ENCODE peak calls at places on chromosomes 6 and 20, in nine cellular contexts. One of them, this sample, is unnamed.

GRCh38 chr20:8790442-8791074 is 278.3 kb upstream of the PLCB4 start:
- DNase-seq in esophagus squamous epithelium: no peak
- DNase-seq in breast epithelium: no peak
- DNase-seq in transverse colon: peak; percentile 40
- DNase-seq in uterus: no peak
- DNase-seq in adrenal gland: peak; percentile 20
- DNase-seq in HepG2: peak; percentile 61
- DNase-seq in heart left ventricle: no peak
- DNase-seq in spleen: no peak
- DNase-seq in this sample: peak; percentile 67

GRCh38 chr20:50520222-50520877 is 10.2 kb downstream of the PTPN1 start:
- DNase-seq in esophagus squamous epithelium: no peak
- DNase-seq in breast epithelium: peak; percentile 15
- DNase-seq in transverse colon: peak; percentile 38
- DNase-seq in uterus: no peak
- DNase-seq in adrenal gland: no peak
- DNase-seq in HepG2: no peak
- DNase-seq in heart left ventricle: no peak
- DNase-seq in spleen: no peak
- DNase-seq in this sample: no peak

GRCh38 chr20:11917663-11918062 is at the start of gene BTBD3:
- DNase-seq in esophagus squamous epithelium: no peak
- DNase-seq in breast epithelium: peak; percentile 38
- DNase-seq in transverse colon: peak; percentile 68
- DNase-seq in uterus: peak; percentile 58
- DNase-seq in adrenal gland: peak; percentile 65
- DNase-seq in HepG2: no peak
- DNase-seq in heart left ventricle: peak; percentile 73
- DNase-seq in spleen: no peak
- DNase-seq in this sample: peak; percentile 85

GRCh38 chr6:126312013-126312665 is 27.8 kb upstream of the CENPW start:
- DNase-seq in esophagus squamous epithelium: no peak
- DNase-seq in breast epithelium: no peak
- DNase-seq in transverse colon: no peak
- DNase-seq in uterus: no peak
- DNase-seq in adrenal gland: no peak
- DNase-seq in HepG2: peak; percentile 44
- DNase-seq in heart left ventricle: no peak
- DNase-seq in spleen: no peak
- DNase-seq in this sample: no peak

GRCh38 chr20:33732166-33732970 is 572 bp downstream of the ZNF341 start:
- DNase-seq in esophagus squamous epithelium: peak; percentile 54
- DNase-seq in breast epithelium: peak; percentile 59
- DNase-seq in transverse colon: peak; percentile 92
- DNase-seq in uterus: peak; percentile 80
- DNase-seq in adrenal gland: peak; percentile 91
- DNase-seq in HepG2: peak; percentile 82
- DNase-seq in heart left ventricle: peak; percentile 89
- DNase-seq in spleen: peak; percentile 99
- DNase-seq in this sample: peak; percentile 92

GRCh38 chr6:108966855-108967755 is 118.9 kb downstream of the ARMC2 start:
- DNase-seq in esophagus squamous epithelium: no peak
- DNase-seq in breast epithelium: peak; percentile 43
- DNase-seq in transverse colon: no peak
- DNase-seq in uterus: no peak
- DNase-seq in adrenal gland: no peak
- DNase-seq in HepG2: peak; percentile 43
- DNase-seq in heart left ventricle: peak; percentile 84
- DNase-seq in spleen: peak; percentile 76
- DNase-seq in this sample: no peak

GRCh38 chr6:1536526-1537429 is 72.9 kb upstream of the FOXC1 start:
- DNase-seq in esophagus squamous epithelium: no peak
- DNase-seq in breast epithelium: no peak
- DNase-seq in transverse colon: peak; percentile 30
- DNase-seq in uterus: no peak
- DNase-seq in adrenal gland: no peak
- DNase-seq in HepG2: no peak
- DNase-seq in heart left ventricle: no peak
- DNase-seq in spleen: no peak
- DNase-seq in this sample: no peak

GRCh38 chr6:16956371-16956770 is 145.5 kb upstream of the STMND1 start:
- DNase-seq in esophagus squamous epithelium: no peak
- DNase-seq in breast epithelium: no peak
- DNase-seq in transverse colon: no peak
- DNase-seq in uterus: no peak
- DNase-seq in adrenal gland: no peak
- DNase-seq in HepG2: no peak
- DNase-seq in heart left ventricle: no peak
- DNase-seq in spleen: no peak
- DNase-seq in this sample: no peak

GRCh38 chr6:36444470-36444869 is 1.7 kb downstream of the KCTD20 start:
- DNase-seq in esophagus squamous epithelium: no peak
- DNase-seq in breast epithelium: no peak
- DNase-seq in transverse colon: no peak
- DNase-seq in uterus: no peak
- DNase-seq in adrenal gland: no peak
- DNase-seq in HepG2: no peak
- DNase-seq in heart left ventricle: no peak
- DNase-seq in spleen: no peak
- DNase-seq in this sample: no peak

GRCh38 chr20:62356948-62357667 is 10.0 kb downstream of the LAMA5 start:
- DNase-seq in esophagus squamous epithelium: no peak
- DNase-seq in breast epithelium: no peak
- DNase-seq in transverse colon: no peak
- DNase-seq in uterus: peak; percentile 80
- DNase-seq in adrenal gland: peak; percentile 70
- DNase-seq in HepG2: no peak
- DNase-seq in heart left ventricle: peak; percentile 92
- DNase-seq in spleen: no peak
- DNase-seq in this sample: peak; percentile 61

GRCh38 chr20:62359491-62360121 is 7.5 kb downstream of the LAMA5 start:
- DNase-seq in esophagus squamous epithelium: no peak
- DNase-seq in breast epithelium: no peak
- DNase-seq in transverse colon: no peak
- DNase-seq in uterus: peak; percentile 75
- DNase-seq in adrenal gland: peak; percentile 30
- DNase-seq in HepG2: no peak
- DNase-seq in heart left ventricle: peak; percentile 85
- DNase-seq in spleen: no peak
- DNase-seq in this sample: peak; percentile 23

GRCh38 chr20:62357681-62358080 is 9.4 kb downstream of the LAMA5 start:
- DNase-seq in esophagus squamous epithelium: no peak
- DNase-seq in breast epithelium: no peak
- DNase-seq in transverse colon: no peak
- DNase-seq in uterus: peak; percentile 25
- DNase-seq in adrenal gland: no peak
- DNase-seq in HepG2: no peak
- DNase-seq in heart left ventricle: peak; percentile 47
- DNase-seq in spleen: no peak
- DNase-seq in this sample: no peak

GRCh38 chr20:62358728-62359490 is 8.2 kb downstream of the LAMA5 start:
- DNase-seq in esophagus squamous epithelium: no peak
- DNase-seq in breast epithelium: no peak
- DNase-seq in transverse colon: no peak
- DNase-seq in uterus: no peak
- DNase-seq in adrenal gland: peak; percentile 20
- DNase-seq in HepG2: no peak
- DNase-seq in heart left ventricle: no peak
- DNase-seq in spleen: no peak
- DNase-seq in this sample: peak; percentile 23

DNA sequence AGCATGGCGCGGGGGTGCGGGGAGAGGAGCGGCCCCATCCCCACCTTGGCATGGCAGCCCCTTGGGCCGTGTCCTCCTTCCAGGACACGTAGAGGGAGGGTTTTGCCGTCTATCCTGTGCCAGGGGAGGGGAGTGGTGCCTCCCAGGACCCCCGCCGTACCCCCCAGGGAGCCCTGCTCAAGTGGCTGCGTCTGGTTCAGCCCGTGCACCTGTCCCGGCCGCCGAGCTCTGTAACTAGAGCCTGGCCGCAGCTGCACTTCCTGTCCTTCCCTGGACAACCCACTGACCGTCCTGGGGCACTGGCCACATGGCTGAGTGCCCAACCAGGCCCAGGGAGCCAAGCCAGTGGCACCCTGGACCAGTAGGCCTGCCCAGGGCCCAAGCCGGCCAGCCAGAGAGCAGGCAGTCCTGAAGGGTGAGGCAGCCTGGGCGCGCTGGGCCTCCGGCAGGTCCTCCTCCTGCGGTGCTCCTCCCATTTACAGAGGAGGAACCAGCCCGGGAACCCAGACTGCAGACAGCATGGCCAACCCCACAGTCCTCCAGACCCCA is 8.9 kb downstream of the LAMA5 start:
- DNase-seq in esophagus squamous epithelium: no peak
- DNase-seq in breast epithelium: no peak
- DNase-seq in transverse colon: no peak
- DNase-seq in uterus: peak; percentile 49
- DNase-seq in adrenal gland: peak; percentile 53
- DNase-seq in HepG2: no peak
- DNase-seq in heart left ventricle: peak; percentile 52
- DNase-seq in spleen: no peak
- DNase-seq in this sample: peak; percentile 37
- TF ChIP-seq POLR2A in esophagus squamous epithelium: no peak
- TF ChIP-seq POLR2A in breast epithelium: no peak
- TF ChIP-seq POLR2A in transverse colon: no peak
- TF ChIP-seq POLR2A in uterus: no peak
- TF ChIP-seq POLR2A in adrenal gland: no peak
- TF ChIP-seq POLR2A in HepG2: no peak
- TF ChIP-seq POLR2A in heart left ventricle: no peak
- TF ChIP-seq POLR2A in spleen: no peak
- TF ChIP-seq POLR2A in this sample: no peak

DNA sequence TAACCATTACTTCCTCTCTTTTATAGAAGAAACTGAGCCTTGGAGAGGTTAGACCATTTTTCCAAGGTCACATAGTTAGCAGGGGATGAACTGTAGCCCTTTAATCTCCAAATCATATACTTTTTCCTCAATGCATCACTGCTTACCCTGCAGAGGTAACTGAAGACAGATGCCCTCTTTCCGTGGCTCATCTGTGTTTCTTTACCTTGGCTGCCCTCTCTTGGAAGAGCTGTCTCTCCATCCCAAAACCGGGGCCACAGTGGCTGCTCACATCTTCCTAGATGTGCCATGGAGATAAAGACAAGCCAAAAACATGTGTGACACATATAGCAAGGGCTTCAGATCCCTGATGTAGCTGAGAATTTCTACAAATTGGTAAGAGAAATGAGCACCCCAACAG is 581 bp upstream of the ALDH8A1 start:
- DNase-seq in esophagus squamous epithelium: no peak
- DNase-seq in breast epithelium: no peak
- DNase-seq in transverse colon: no peak
- DNase-seq in uterus: no peak
- DNase-seq in adrenal gland: no peak
- DNase-seq in HepG2: no peak
- DNase-seq in heart left ventricle: no peak
- DNase-seq in spleen: no peak
- DNase-seq in this sample: no peak
- TF ChIP-seq CTCF in esophagus squamous epithelium: no peak
- TF ChIP-seq CTCF in breast epithelium: no peak
- TF ChIP-seq CTCF in transverse colon: no peak
- TF ChIP-seq CTCF in uterus: no peak
- TF ChIP-seq CTCF in adrenal gland: no peak
- TF ChIP-seq CTCF in HepG2: no peak
- TF ChIP-seq CTCF in heart left ventricle: no peak
- TF ChIP-seq CTCF in spleen: no peak
- TF ChIP-seq CTCF in this sample: no peak

DNA sequence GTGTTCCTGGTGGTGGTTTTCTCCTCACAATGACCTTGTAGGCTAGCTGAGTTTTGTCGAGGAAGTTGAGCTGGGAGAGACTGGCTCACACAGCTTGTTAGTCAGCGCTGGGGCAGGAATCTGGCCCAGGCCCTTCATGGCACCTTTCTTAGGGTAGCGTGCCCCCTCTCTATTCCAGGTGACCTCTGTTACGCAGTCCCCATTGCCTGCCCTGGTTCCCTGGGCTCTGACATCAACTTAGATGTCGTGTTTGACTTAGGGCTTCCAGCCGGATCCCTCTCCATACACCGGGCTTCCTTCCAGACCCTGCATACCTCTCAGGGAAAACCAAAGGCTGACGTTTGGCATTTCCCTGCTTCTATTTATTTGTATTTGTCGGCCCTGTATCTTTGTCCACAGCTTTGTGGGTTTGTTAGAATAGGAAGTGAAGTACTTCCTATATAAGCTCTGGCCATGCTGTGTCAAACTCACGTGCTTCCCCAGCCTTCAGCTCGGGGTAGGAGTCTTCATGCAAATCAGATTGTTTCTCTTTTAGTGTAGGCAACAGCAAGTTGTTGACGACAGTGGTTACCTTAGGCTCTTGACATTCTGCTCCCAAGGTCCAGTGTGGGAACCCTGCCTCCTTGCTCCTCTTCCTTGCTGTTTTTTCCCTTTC is 12.8 kb downstream of the IGF2R start:
- DNase-seq in esophagus squamous epithelium: no peak
- DNase-seq in breast epithelium: no peak
- DNase-seq in transverse colon: peak; percentile 55
- DNase-seq in uterus: peak; percentile 57
- DNase-seq in adrenal gland: peak; percentile 48
- DNase-seq in HepG2: no peak
- DNase-seq in heart left ventricle: peak; percentile 58
- DNase-seq in spleen: peak; percentile 89
- DNase-seq in this sample: peak; percentile 43
- TF ChIP-seq POLR2A in esophagus squamous epithelium: no peak
- TF ChIP-seq POLR2A in breast epithelium: no peak
- TF ChIP-seq POLR2A in transverse colon: peak; percentile 27
- TF ChIP-seq POLR2A in uterus: no peak
- TF ChIP-seq POLR2A in adrenal gland: no peak
- TF ChIP-seq POLR2A in HepG2: no peak
- TF ChIP-seq POLR2A in heart left ventricle: no peak
- TF ChIP-seq POLR2A in spleen: peak; percentile 34
- TF ChIP-seq POLR2A in this sample: no peak

GRCh38 chr6:122612838-122613237 is 2.6 kb downstream of the PKIB start:
- DNase-seq in esophagus squamous epithelium: no peak
- DNase-seq in breast epithelium: no peak
- DNase-seq in transverse colon: no peak
- DNase-seq in uterus: no peak
- DNase-seq in adrenal gland: no peak
- DNase-seq in HepG2: no peak
- DNase-seq in heart left ventricle: no peak
- DNase-seq in spleen: no peak
- DNase-seq in this sample: no peak

GRCh38 chr6:122614303-122614702 is 4.1 kb downstream of the PKIB start:
- DNase-seq in esophagus squamous epithelium: no peak
- DNase-seq in breast epithelium: no peak
- DNase-seq in transverse colon: no peak
- DNase-seq in uterus: no peak
- DNase-seq in adrenal gland: no peak
- DNase-seq in HepG2: no peak
- DNase-seq in heart left ventricle: no peak
- DNase-seq in spleen: no peak
- DNase-seq in this sample: no peak

GRCh38 chr6:122615409-122615808 is 5.2 kb downstream of the PKIB start:
- DNase-seq in esophagus squamous epithelium: no peak
- DNase-seq in breast epithelium: no peak
- DNase-seq in transverse colon: no peak
- DNase-seq in uterus: no peak
- DNase-seq in adrenal gland: no peak
- DNase-seq in HepG2: no peak
- DNase-seq in heart left ventricle: no peak
- DNase-seq in spleen: no peak
- DNase-seq in this sample: no peak

GRCh38 chr6:122609881-122610689 is at the start of gene PKIB:
- DNase-seq in esophagus squamous epithelium: no peak
- DNase-seq in breast epithelium: peak; percentile 54
- DNase-seq in transverse colon: peak; percentile 86
- DNase-seq in uterus: no peak
- DNase-seq in adrenal gland: peak; percentile 78
- DNase-seq in HepG2: peak; percentile 64
- DNase-seq in heart left ventricle: peak; percentile 59
- DNase-seq in spleen: peak; percentile 89
- DNase-seq in this sample: peak; percentile 85

GRCh38 chr6:122610690-122611455 is 668 bp downstream of the PKIB start:
- DNase-seq in esophagus squamous epithelium: no peak
- DNase-seq in breast epithelium: peak; percentile 25
- DNase-seq in transverse colon: peak; percentile 72
- DNase-seq in uterus: no peak
- DNase-seq in adrenal gland: peak; percentile 45
- DNase-seq in HepG2: peak; percentile 15
- DNase-seq in heart left ventricle: no peak
- DNase-seq in spleen: peak; percentile 78
- DNase-seq in this sample: peak; percentile 87
- TF ChIP-seq CTCF in esophagus squamous epithelium: no peak
- TF ChIP-seq CTCF in breast epithelium: peak; percentile 22
- TF ChIP-seq CTCF in transverse colon: no peak
- TF ChIP-seq CTCF in uterus: no peak
- TF ChIP-seq CTCF in adrenal gland: peak; percentile 1
- TF ChIP-seq CTCF in HepG2: no peak
- TF ChIP-seq CTCF in heart left ventricle: no peak
- TF ChIP-seq CTCF in spleen: no peak
- TF ChIP-seq CTCF in this sample: peak; percentile 49

This sample was measured in body of pancreas.